ENCODE peak calls at places on chromosomes 13 and 19, in eight cellular contexts. L, N, P, I, Y, Q, E and S are unnamed samples.

GRCh38 chr19:55442372-55443044 is 592 bp downstream of the SHISA7 start:
- DNase-seq in L (no peak), N (no peak), P (no peak), I (peak), Y (peak), Q (no peak), E (no peak), S (no peak)

GRCh38 chr19:55611983-55612645 is 6.7 kb downstream of the ZNF865 start:
- DNase-seq in L (no peak), N (no peak), P (no peak), I (no peak), Y (no peak), Q (no peak), E (no peak), S (no peak)

GRCh38 chr19:3108775-3109174 is 14.6 kb downstream of the GNA11 start:
- DNase-seq in L (peak), N (no peak), P (peak), I (peak), Y (peak), Q (peak), E (peak), S (peak)

GRCh38 chr19:50264483-50265186 is 61.2 kb downstream of the MYH14 start:
- DNase-seq in L (no peak), N (no peak), P (no peak), I (no peak), Y (no peak), Q (no peak), E (no peak), S (no peak)

GRCh38 chr13:111115841-111116500 is 861 bp downstream of the ARHGEF7 start:
- DNase-seq in L (no peak), N (no peak), P (peak), I (peak), Y (peak), Q (no peak), E (no peak), S (no peak)

GRCh38 chr13:62512194-62513141 is 1096.8 kb upstream of the PCDH20 start:
- DNase-seq in L (no peak), N (no peak), P (no peak), I (peak), Y (peak), Q (no peak), E (no peak), S (no peak)

GRCh38 chr13:46168341-46168740 is 13.6 kb downstream of the LCP1 start:
- DNase-seq in L (no peak), N (no peak), P (no peak), I (no peak), Y (no peak), Q (no peak), E (peak), S (no peak)

GRCh38 chr19:2135474-2136402 is 15.6 kb downstream of the AP3D1 start:
- DNase-seq in L (peak), N (no peak), P (no peak), I (no peak), Y (no peak), Q (no peak), E (no peak), S (no peak)

GRCh38 chr19:57190301-57190700 is 999 bp upstream of the ZNF264 start:
- DNase-seq in L (no peak), N (no peak), P (no peak), I (no peak), Y (no peak), Q (no peak), E (no peak), S (no peak)

GRCh38 chr19:20664917-20665781 is 3.8 kb upstream of the ZNF626 start:
- DNase-seq in L (no peak), N (no peak), P (peak), I (no peak), Y (peak), Q (no peak), E (no peak), S (no peak)

GRCh38 chr13:50576156-50576555 is 267.3 kb downstream of the DLEU7 start:
- DNase-seq in L (peak), N (peak), P (no peak), I (peak), Y (no peak), Q (no peak), E (no peak), S (no peak)

GRCh38 chr19:38744298-38744681 is at the start of gene CAPN12:
- DNase-seq in L (no peak), N (no peak), P (no peak), I (no peak), Y (no peak), Q (no peak), E (no peak), S (no peak)

GRCh38 chr19:57611113-57611512 is 2.9 kb upstream of the ZNF134 start:
- DNase-seq in L (no peak), N (no peak), P (no peak), I (no peak), Y (no peak), Q (no peak), E (no peak), S (no peak)